ENCODE peak calls at places on chromosomes 4 and X, in four cellular contexts. P is AG09309, L is GM12865, X is foreskin fibroblast. S is an unnamed sample.

GRCh38 chr4:184267673-184268573 is 50.2 kb upstream of the ENPP6 start:
- DNase-seq in L (peak), X (peak), P (peak), S (peak)

GRCh38 chr4:89222171-89222570 is 85.4 kb downstream of the GPRIN3 start:
- DNase-seq in X (no peak), P (no peak), L (peak), S (no peak)

GRCh38 chr4:105624530-105624929 is 72.1 kb downstream of the ARHGEF38 start:
- DNase-seq in P (peak), X (peak), L (no peak), S (peak)

GRCh38 chr4:37905526-37906169 is 14.8 kb downstream of the TBC1D1 start:
- DNase-seq in X (no peak), P (no peak), L (no peak), S (no peak)

GRCh38 chr4:138602664-138603063 is 360.5 kb upstream of the SLC7A11 start:
- DNase-seq in X (no peak), P (no peak), L (no peak), S (peak)

GRCh38 chr4:8071741-8072140 is 86.9 kb downstream of the ABLIM2 start:
- DNase-seq in L (no peak), P (no peak), X (no peak), S (no peak)

GRCh38 chr4:2036866-2037265 is 22.3 kb upstream of the NAT8L start:
- DNase-seq in L (no peak), X (no peak), P (no peak), S (no peak)

GRCh38 chrX:85084770-85085393 is 81.2 kb downstream of the APOOL start:
- DNase-seq in L (peak), X (peak), P (peak), S (peak)

GRCh38 chr4:105471566-105472176 is 2.2 kb downstream of the PPA2 start:
- DNase-seq in P (peak), X (peak), L (peak), S (peak)

GRCh38 chrX:154486052-154486395 is 391 bp downstream of the UBL4A start:
- DNase-seq in X (no peak), L (peak), P (no peak), S (no peak)

GRCh38 chr4:175807596-175807995 is 4.5 kb downstream of the GPM6A start:
- DNase-seq in L (no peak), P (no peak), X (no peak), S (no peak)

GRCh38 chr4:175813841-175814240 is 1.8 kb upstream of the GPM6A start:
- DNase-seq in P (no peak), X (no peak), L (no peak), S (no peak)

GRCh38 chr4:175810360-175810759 is 1.7 kb downstream of the GPM6A start:
- DNase-seq in L (no peak), X (no peak), P (no peak), S (no peak)

GRCh38 chr4:175811171-175811570 is 893 bp downstream of the GPM6A start:
- DNase-seq in X (no peak), L (no peak), P (no peak), S (no peak)

GRCh38 chr4:175813126-175813715 is 1.2 kb upstream of the GPM6A start:
- DNase-seq in L (no peak), X (no peak), P (no peak), S (no peak)
- H3K4me3 ChIP-seq in L (no peak), X (no peak), P (no peak), S (no peak)

GRCh38 chrX:130058667-130059066 is 51.6 kb downstream of the ELF4 start:
- DNase-seq in P (no peak), X (no peak), L (no peak), S (no peak)

GRCh38 chrX:130053236-130053635 is 57.1 kb downstream of the ELF4 start:
- DNase-seq in P (no peak), L (no peak), X (no peak), S (no peak)

GRCh38 chrX:130055899-130056298 is 54.4 kb downstream of the ELF4 start:
- DNase-seq in X (no peak), P (no peak), L (no peak), S (no peak)

GRCh38 chrX:130057209-130057608 is 53.1 kb downstream of the ELF4 start:
- DNase-seq in L (no peak), P (no peak), X (no peak), S (no peak)

DNA sequence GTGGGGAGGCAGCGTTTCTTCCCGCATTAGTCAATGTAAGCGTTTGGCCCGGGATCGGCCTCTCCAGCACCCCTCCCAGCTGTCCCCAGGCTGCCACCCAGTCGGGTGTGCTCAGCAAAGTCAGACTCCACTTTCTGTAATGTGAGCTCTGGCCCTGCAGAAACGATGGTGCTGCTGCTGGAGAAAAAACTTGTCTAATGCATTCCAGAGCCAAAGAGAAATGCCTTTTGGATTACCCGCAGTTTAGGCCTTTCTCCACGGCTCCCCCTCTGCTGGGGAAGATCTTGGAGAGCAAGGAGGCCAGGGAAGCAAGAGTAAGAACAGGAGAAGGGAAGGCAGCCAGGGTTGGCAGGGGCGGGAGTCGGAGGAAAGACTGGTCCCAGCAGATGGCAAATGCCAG is 55.2 kb downstream of the ELF4 start:
- DNase-seq in P (peak), X (peak), L (no peak), S (peak)
- TF ChIP-seq CTCF in P (peak), X (no peak), L (no peak), S (no peak)

DNA sequence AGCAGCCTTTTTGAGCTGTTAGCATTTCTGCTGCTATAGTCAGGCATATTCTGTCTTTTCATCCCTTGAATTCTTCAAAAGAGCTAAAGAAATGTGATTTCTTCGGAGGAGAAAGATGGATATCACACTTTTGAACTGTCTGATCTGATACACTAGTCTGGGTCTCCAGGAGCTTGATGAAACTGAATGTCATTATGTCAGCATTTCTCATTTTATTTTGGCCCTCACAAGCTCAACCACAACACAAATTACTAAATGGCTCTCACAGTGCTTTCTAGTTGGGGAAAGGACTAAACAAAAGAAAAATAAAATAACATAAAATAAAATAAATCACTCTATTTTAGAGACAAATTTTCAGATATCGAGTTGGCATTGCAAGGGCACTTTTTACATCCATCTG is 655.3 kb upstream of the SPANXN1 start:
- DNase-seq in L (no peak), P (no peak), X (no peak), S (no peak)
- H3K4me3 ChIP-seq in L (no peak), P (no peak), X (no peak), S (no peak)

DNA sequence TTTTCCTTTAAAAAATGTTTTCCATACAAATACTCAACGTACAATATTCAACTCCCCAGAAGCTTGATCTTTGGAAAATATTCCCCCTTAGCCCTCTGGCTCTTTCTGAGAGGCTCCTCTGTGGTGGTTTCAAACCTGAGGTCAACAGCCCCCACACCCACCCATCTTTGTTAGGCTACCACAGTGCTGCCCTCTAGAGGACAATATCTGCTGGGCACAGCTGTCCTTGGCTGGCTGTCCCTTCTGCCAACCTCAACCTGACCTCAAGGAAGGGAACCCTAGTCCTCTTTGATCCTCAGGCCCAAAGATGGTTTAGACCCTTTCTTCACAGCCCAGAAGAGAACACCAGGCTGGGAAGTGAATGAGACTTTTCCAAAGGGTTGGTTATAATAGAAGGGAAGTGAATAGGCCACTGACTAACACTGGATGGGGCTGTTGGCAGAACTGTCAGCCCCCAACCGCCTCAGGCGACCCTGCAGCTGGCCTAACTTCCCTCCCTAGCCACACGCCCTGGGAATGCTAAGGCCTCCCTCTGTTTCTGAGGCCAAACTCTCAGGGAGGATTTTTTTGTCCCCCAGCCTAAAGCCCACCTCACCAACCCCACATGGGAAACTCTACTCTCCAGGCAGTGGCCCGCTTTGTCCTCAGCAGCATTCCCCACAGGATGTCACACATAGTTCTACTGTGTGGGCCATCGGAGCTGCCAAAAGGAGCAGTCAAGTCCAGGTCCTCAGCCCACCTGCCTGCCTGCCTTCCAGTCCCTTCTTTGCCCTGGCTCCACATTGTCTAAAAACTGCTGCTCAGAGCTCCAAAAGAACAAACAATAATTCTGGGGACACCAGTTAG is 34.3 kb downstream of the NYX start:
- DNase-seq in X (no peak), L (peak), P (no peak), S (no peak)
- TF ChIP-seq CTCF in X (peak), L (peak), P (peak), S (peak)

GRCh38 chr4:137129471-137130244 is 402.6 kb downstream of the PCDH18 start:
- DNase-seq in P (peak), X (peak), L (no peak), S (no peak)

GRCh38 chr4:137122876-137123275 is 409.4 kb downstream of the PCDH18 start:
- DNase-seq in P (no peak), X (no peak), L (no peak), S (no peak)

GRCh38 chr4:137125011-137125410 is 407.3 kb downstream of the PCDH18 start:
- DNase-seq in P (peak), L (no peak), X (peak), S (peak)

GRCh38 chr4:137124278-137124932 is 407.9 kb downstream of the PCDH18 start:
- DNase-seq in P (peak), L (peak), X (peak), S (peak)
- H3K4me3 ChIP-seq in P (peak), L (no peak), X (peak), S (peak)

DNA sequence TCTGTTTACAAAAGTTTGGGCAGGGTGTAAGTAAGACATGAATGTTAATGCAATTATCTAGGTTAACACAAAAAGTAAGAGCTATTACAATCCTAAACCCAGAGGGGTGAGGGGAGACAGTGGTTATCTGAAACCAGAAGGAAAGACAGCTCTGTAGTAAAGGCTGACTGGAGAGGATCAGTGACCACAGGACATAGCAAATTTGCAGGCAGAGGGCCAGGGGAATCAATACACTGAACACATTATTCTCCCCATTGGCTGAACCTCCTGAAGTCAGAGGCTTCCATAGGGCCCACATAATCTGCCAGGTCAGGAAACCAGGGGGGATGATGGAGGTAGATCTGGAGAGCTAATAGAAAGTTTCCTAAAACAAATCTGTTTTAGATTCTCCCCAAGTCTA is 689.4 kb upstream of the ATOH1 start:
- DNase-seq in X (no peak), L (no peak), P (no peak), S (no peak)
- TF ChIP-seq CTCF in X (no peak), L (no peak), P (no peak), S (no peak)

S was measured in astrocyte of the cerebellum.